ENCODE peak calls at places on chromosomes 3 and 15, in six cellular contexts. Z is pancreas, K is SK-N-SH, W is nephron progenitor cell, O is tibial artery, D is cardiac muscle cell. I is an unnamed sample.

GRCh38 chr15:71788646-71789579 is 21.4 kb upstream of the NR2E3 start:
- DNase-seq in Z (no peak), K (no peak), W (no peak), O (no peak), D (no peak), I (no peak)

GRCh38 chr15:59917504-59918157 is 86.5 kb upstream of the FOXB1 start:
- DNase-seq in Z (peak), K (peak), W (peak), O (no peak), D (peak), I (peak)

GRCh38 chr3:152030320-152030719 is 156.9 kb downstream of the SUCNR1 start:
- DNase-seq in Z (no peak), K (no peak), W (no peak), O (no peak), D (no peak), I (no peak)

GRCh38 chr3:175670572-175670971 is 811.4 kb downstream of the NAALADL2 start:
- DNase-seq in Z (no peak), K (no peak), W (no peak), O (no peak), D (no peak), I (no peak)

GRCh38 chr3:126212629-126213375 is 32.4 kb upstream of the ALDH1L1 start:
- DNase-seq in Z (peak), K (peak), W (peak), O (no peak), D (peak), I (peak)

GRCh38 chr15:77974098-77974414 is 103.5 kb downstream of the TBC1D2B start:
- DNase-seq in Z (no peak), K (peak), W (no peak), O (no peak), D (no peak), I (no peak)

GRCh38 chr3:187987919-187988318 is 166.0 kb upstream of the LPP start:
- DNase-seq in Z (no peak), K (no peak), W (no peak), O (no peak), D (no peak), I (no peak)

GRCh38 chr3:143525408-143525807 is 322.9 kb downstream of the SLC9A9 start:
- DNase-seq in Z (no peak), K (no peak), W (no peak), O (no peak), D (no peak), I (no peak)

GRCh38 chr3:69205385-69205784 is 83.0 kb upstream of the LMOD3 start:
- DNase-seq in Z (no peak), K (no peak), W (no peak), O (no peak), D (no peak), I (no peak)

GRCh38 chr3:182755308-182756106 is 37.8 kb upstream of the ATP11B start:
- DNase-seq in Z (no peak), K (no peak), W (no peak), O (no peak), D (no peak), I (no peak)

GRCh38 chr15:61411941-61412510 is 182.9 kb upstream of the RORA start:
- DNase-seq in Z (no peak), K (no peak), W (no peak), O (no peak), D (no peak), I (no peak)

GRCh38 chr3:40736943-40737342 is 212.2 kb downstream of the ZNF621 start:
- DNase-seq in Z (no peak), K (no peak), W (no peak), O (no peak), D (no peak), I (no peak)
- TF ChIP-seq CTCF in Z (no peak), K (no peak), W (no peak), O (no peak), D (no peak), I (no peak)

DNA sequence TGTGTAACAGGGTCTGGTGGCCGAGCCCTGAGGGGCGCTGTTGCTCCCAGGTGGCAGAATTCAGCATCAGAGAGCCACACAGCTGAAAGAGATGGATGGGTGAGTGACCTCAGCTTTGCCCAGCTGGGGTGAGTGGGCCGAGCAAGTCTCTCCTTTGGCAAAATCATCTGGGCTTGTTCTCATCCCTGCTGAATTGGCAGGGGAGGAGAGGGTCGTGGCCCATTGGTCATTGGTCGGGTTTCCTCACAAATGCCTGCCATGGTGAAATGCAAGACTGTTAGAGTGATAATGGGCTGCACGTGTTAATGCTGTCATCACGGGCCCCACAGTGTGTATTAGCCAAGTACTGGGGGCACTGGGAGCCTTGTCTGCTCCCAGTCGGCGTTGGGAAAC is 15.9 kb downstream of the ABHD2 start:
- DNase-seq in Z (no peak), K (no peak), W (no peak), O (peak), D (no peak), I (no peak)
- TF ChIP-seq CTCF in Z (no peak), K (no peak), W (no peak), O (no peak), D (no peak), I (no peak)

GRCh38 chr3:71304684-71305083 is 278.8 kb downstream of the FOXP1 start:
- DNase-seq in Z (no peak), K (no peak), W (no peak), O (peak), D (peak), I (no peak)
- TF ChIP-seq CTCF in Z (no peak), K (peak), W (peak), O (peak), D (peak), I (peak)

GRCh38 chr15:63824570-63824969 is 9.2 kb downstream of the HERC1 start:
- DNase-seq in Z (no peak), K (no peak), W (no peak), O (no peak), D (no peak), I (no peak)

GRCh38 chr15:63823253-63823844 is 10.4 kb downstream of the HERC1 start:
- DNase-seq in Z (no peak), K (no peak), W (no peak), O (no peak), D (no peak), I (no peak)

GRCh38 chr15:63830113-63830512 is 3.6 kb downstream of the HERC1 start:
- DNase-seq in Z (no peak), K (no peak), W (no peak), O (no peak), D (no peak), I (no peak)

GRCh38 chr15:63827113-63827512 is 6.6 kb downstream of the HERC1 start:
- DNase-seq in Z (no peak), K (no peak), W (no peak), O (no peak), D (no peak), I (no peak)

GRCh38 chr15:63826513-63826912 is 7.2 kb downstream of the HERC1 start:
- DNase-seq in Z (no peak), K (no peak), W (no peak), O (no peak), D (peak), I (no peak)
- TF ChIP-seq CTCF in Z (no peak), K (peak), W (no peak), O (no peak), D (peak), I (no peak)

GRCh38 chr3:46632792-46633191 is 20.5 kb downstream of the FAM240A start:
- DNase-seq in Z (no peak), K (no peak), W (no peak), O (no peak), D (no peak), I (no peak)

GRCh38 chr3:46628980-46629379 is 16.7 kb downstream of the FAM240A start:
- DNase-seq in Z (no peak), K (no peak), W (no peak), O (peak), D (no peak), I (no peak)

GRCh38 chr3:46627078-46627477 is 14.8 kb downstream of the FAM240A start:
- DNase-seq in Z (no peak), K (no peak), W (no peak), O (no peak), D (no peak), I (no peak)

GRCh38 chr3:46626039-46626438 is 13.7 kb downstream of the FAM240A start:
- DNase-seq in Z (no peak), K (no peak), W (no peak), O (no peak), D (no peak), I (no peak)

DNA sequence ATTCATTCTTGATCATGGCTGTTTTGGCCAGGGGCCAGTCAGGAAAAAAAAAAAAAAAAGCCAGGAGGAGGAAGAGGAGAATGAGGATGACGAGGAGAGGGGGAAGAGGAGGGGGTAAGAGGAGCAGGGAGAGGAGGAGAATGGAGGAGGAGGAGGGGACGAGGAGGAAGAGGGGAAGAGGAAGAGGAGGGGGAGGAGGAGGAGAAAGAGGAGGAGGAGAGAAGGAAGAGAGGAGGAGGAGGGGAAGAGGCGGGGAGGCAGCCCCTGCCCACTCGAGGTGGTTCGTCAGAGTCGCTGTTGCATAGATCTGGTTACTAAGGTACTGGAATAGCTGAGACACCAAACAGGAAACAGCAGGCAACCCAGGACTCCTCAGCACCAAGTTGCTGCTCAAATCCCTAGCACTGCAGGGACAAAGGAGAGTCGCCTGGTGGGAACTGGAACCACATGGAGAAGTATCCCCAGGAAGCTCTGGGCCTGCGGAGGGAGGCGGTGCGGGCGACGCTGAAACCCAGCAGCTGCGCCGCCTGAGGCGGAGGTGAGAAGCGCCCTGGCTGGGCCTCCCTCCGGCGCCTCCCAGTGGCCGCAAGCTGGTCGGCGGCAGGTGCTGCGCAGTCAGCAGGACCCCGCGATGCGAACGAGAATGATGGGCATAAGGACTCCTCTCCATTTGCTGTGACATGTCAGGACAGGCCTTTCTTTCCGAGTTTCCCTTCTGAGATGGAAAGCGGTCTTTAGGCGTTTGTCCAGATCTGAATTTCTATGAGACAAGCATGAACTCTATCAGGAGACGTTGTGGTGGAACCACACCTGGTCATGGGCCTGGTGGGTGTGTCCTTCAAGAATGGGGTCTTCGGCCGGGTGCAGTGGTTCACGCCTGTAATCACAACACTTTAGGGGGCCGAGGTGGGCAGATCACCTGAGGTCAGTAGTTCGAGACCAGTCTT is 17.5 kb downstream of the FAM240A start:
- DNase-seq in Z (peak), K (peak), W (peak), O (peak), D (peak), I (peak)
- TF ChIP-seq CTCF in Z (peak), K (peak), W (peak), O (peak), D (peak), I (peak)

I was measured in neural crest cell.